ENCODE peak calls at places on chromosomes 12 and 14, in five cellular contexts. One of them, this sample, is unnamed.

GRCh38 chr12:106900554-106900953 is 55.2 kb upstream of the TMEM263 start:
- DNase-seq in NCI-H1694 treated with DMSO at 0.1 percent for 48 hours: no peak
- DNase-seq in frontal cortex: no peak
- DNase-seq in cardiac fibroblast: no peak
- DNase-seq in C1 segment of cervical spinal cord: no peak
- DNase-seq in this sample: no peak

GRCh38 chr12:43786899-43787693 is 19.0 kb downstream of the TWF1 start:
- DNase-seq in NCI-H1694 treated with DMSO at 0.1 percent for 48 hours: no peak
- DNase-seq in frontal cortex: no peak
- DNase-seq in cardiac fibroblast: peak
- DNase-seq in C1 segment of cervical spinal cord: no peak
- DNase-seq in this sample: no peak

GRCh38 chr12:89384050-89384749 is 31.9 kb upstream of the DUSP6 start:
- DNase-seq in NCI-H1694 treated with DMSO at 0.1 percent for 48 hours: no peak
- DNase-seq in frontal cortex: no peak
- DNase-seq in cardiac fibroblast: peak
- DNase-seq in C1 segment of cervical spinal cord: no peak
- DNase-seq in this sample: no peak

GRCh38 chr12:50390284-50390683 is 6.1 kb downstream of the FAM186A start:
- DNase-seq in NCI-H1694 treated with DMSO at 0.1 percent for 48 hours: no peak
- DNase-seq in frontal cortex: no peak
- DNase-seq in cardiac fibroblast: peak
- DNase-seq in C1 segment of cervical spinal cord: no peak
- DNase-seq in this sample: no peak

GRCh38 chr12:20525064-20525610 is 156.8 kb downstream of the PDE3A start:
- DNase-seq in NCI-H1694 treated with DMSO at 0.1 percent for 48 hours: no peak
- DNase-seq in frontal cortex: no peak
- DNase-seq in cardiac fibroblast: peak
- DNase-seq in C1 segment of cervical spinal cord: no peak
- DNase-seq in this sample: no peak

GRCh38 chr14:63564318-63564717 is 21.1 kb upstream of the PPP2R5E start:
- DNase-seq in NCI-H1694 treated with DMSO at 0.1 percent for 48 hours: no peak
- DNase-seq in frontal cortex: no peak
- DNase-seq in cardiac fibroblast: peak
- DNase-seq in C1 segment of cervical spinal cord: no peak
- DNase-seq in this sample: no peak

GRCh38 chr12:107560194-107560905 is 125.2 kb upstream of the PWP1 start:
- DNase-seq in NCI-H1694 treated with DMSO at 0.1 percent for 48 hours: peak
- DNase-seq in frontal cortex: no peak
- DNase-seq in cardiac fibroblast: no peak
- DNase-seq in C1 segment of cervical spinal cord: no peak
- DNase-seq in this sample: no peak

GRCh38 chr12:116213014-116213413 is 64.5 kb downstream of the MED13L start:
- DNase-seq in NCI-H1694 treated with DMSO at 0.1 percent for 48 hours: no peak
- DNase-seq in frontal cortex: no peak
- DNase-seq in cardiac fibroblast: no peak
- DNase-seq in C1 segment of cervical spinal cord: no peak
- DNase-seq in this sample: no peak

GRCh38 chr14:67573268-67574010 is 26.6 kb downstream of the PIGH start:
- DNase-seq in NCI-H1694 treated with DMSO at 0.1 percent for 48 hours: no peak
- DNase-seq in frontal cortex: no peak
- DNase-seq in cardiac fibroblast: no peak
- DNase-seq in C1 segment of cervical spinal cord: no peak
- DNase-seq in this sample: no peak

GRCh38 chr14:50397461-50398196 is 948 bp upstream of the CDKL1 start:
- DNase-seq in NCI-H1694 treated with DMSO at 0.1 percent for 48 hours: peak
- DNase-seq in frontal cortex: peak
- DNase-seq in cardiac fibroblast: peak
- DNase-seq in C1 segment of cervical spinal cord: no peak
- DNase-seq in this sample: no peak

GRCh38 chr14:104352493-104353220 is 214.3 kb downstream of the KIF26A start:
- DNase-seq in NCI-H1694 treated with DMSO at 0.1 percent for 48 hours: no peak
- DNase-seq in frontal cortex: no peak
- DNase-seq in cardiac fibroblast: no peak
- DNase-seq in C1 segment of cervical spinal cord: no peak
- DNase-seq in this sample: no peak

This sample was measured in activated T-helper 9 cell treated with anti-CD3 and anti-CD28 coated beads, Interleukin-2, amount 50 U/mL, for 16 hours.